ENCODE peak calls at places on chromosome 21, in ten cellular contexts. E is nephron progenitor cell; Z is HFF-Myc; P is fibroblast of the aortic adventitia; I is activated CD4-positive, alpha-beta T cell treated with anti-CD3 and anti-CD28 coated beads, Interleukin-2, amount 50 U/mL, for 4 hours; O is HuH-7; W is EH; S is fibroblast of lung; U is left colon; M is posterior cingulate gyrus. D is an unnamed sample.

GRCh38 chr21:34126691-34127090 is 53.3 kb downstream of the MRPS6 start:
- DNase-seq in E (no peak), Z (no peak), P (peak), I (no peak), O (no peak), W (peak), S (peak), U (no peak), M (no peak), D (peak)

GRCh38 chr21:33761104-33762036 is 119.1 kb downstream of the ITSN1 start:
- DNase-seq in E (no peak), Z (peak), P (peak), I (no peak), O (peak), W (peak), S (peak), U (no peak), M (no peak), D (peak)

GRCh38 chr21:38236232-38236631 is 20.6 kb upstream of the KCNJ15 start:
- DNase-seq in E (no peak), Z (no peak), P (no peak), I (no peak), O (no peak), W (peak), S (no peak), U (no peak), M (no peak), D (no peak)

GRCh38 chr21:41183575-41183974 is 15.6 kb downstream of the BACE2 start:
- DNase-seq in E (no peak), Z (no peak), P (peak), I (no peak), O (no peak), W (no peak), S (no peak), U (no peak), M (no peak), D (no peak)

GRCh38 chr21:21010228-21010627 is 12.0 kb downstream of the NCAM2 start:
- DNase-seq in E (no peak), Z (no peak), P (no peak), I (no peak), O (no peak), W (no peak), S (no peak), U (no peak), M (no peak), D (no peak)

GRCh38 chr21:42929969-42930368 is 4.5 kb upstream of the ERVH48-1 start:
- DNase-seq in E (no peak), Z (no peak), P (no peak), I (no peak), O (no peak), W (no peak), S (no peak), U (no peak), M (no peak), D (no peak)

GRCh38 chr21:33301632-33302002 is 23.2 kb upstream of the IFNAR1 start:
- DNase-seq in E (no peak), Z (no peak), P (no peak), I (no peak), O (no peak), W (no peak), S (no peak), U (no peak), M (no peak), D (no peak)

GRCh38 chr21:15947707-15948106 is 217.9 kb downstream of the USP25 start:
- DNase-seq in E (no peak), Z (no peak), P (no peak), I (no peak), O (no peak), W (no peak), S (no peak), U (no peak), M (no peak), D (no peak)

GRCh38 chr21:43306911-43307676 is 119.8 kb downstream of the SIK1 start:
- DNase-seq in E (no peak), Z (no peak), P (no peak), I (no peak), O (no peak), W (peak), S (peak), U (peak), M (no peak), D (peak)

GRCh38 chr21:44427241-44428120 is 27.8 kb upstream of the LRRC3 start:
- DNase-seq in E (no peak), Z (no peak), P (no peak), I (no peak), O (no peak), W (no peak), S (no peak), U (peak), M (no peak), D (no peak)

GRCh38 chr21:31005019-31005418 is 33.3 kb downstream of the KRTAP19-8 start:
- DNase-seq in E (no peak), Z (no peak), P (no peak), I (no peak), O (no peak), W (no peak), S (no peak), U (no peak), M (no peak), D (no peak)

GRCh38 chr21:35682874-35683549 is 377.3 kb downstream of the SETD4 start:
- DNase-seq in E (no peak), Z (no peak), P (peak), I (no peak), O (no peak), W (peak), S (no peak), U (no peak), M (no peak), D (no peak)

GRCh38 chr21:32499249-32500055 is 85.9 kb downstream of the TCP10L start:
- DNase-seq in E (no peak), Z (no peak), P (peak), I (no peak), O (no peak), W (peak), S (peak), U (no peak), M (no peak), D (peak)

D was measured in IMR-90.